ENCODE peak calls at places on chromosomes 6 and 20, in ten cellular contexts. B is activated CD4-positive, alpha-beta T cell treated with anti-CD3 and anti-CD28 coated beads, Interleukin-2, amount 50 U/mL, for 48 hours; E is HTR-8/SVneo; U is endothelial cell; N is anterior cingulate cortex; K is SW 1271; S is COLO829; R is adrenal gland; C is stimulated activated CD4-positive, alpha-beta T cell treated with anti-CD3 and anti-CD28 coated beads, TNF-alpha, amount 100 ng/mL, for 24 hours; Q is fibroblast of the aortic adventitia. Y is an unnamed sample.

GRCh38 chr20:43958626-43959025 is 44.0 kb downstream of the TOX2 start:
- DNase-seq in B (no peak), E (no peak), U (no peak), N (no peak), K (no peak), S (no peak), R (no peak), C (no peak), Q (no peak), Y (no peak)

GRCh38 chr6:2447318-2447717 is 201.9 kb upstream of the GMDS start:
- DNase-seq in B (no peak), E (no peak), U (no peak), N (no peak), K (no peak), S (no peak), R (no peak), C (no peak), Q (no peak), Y (no peak)

GRCh38 chr6:111597687-111598086 is 8.0 kb downstream of the TRAF3IP2 start:
- DNase-seq in B (no peak), E (no peak), U (no peak), N (no peak), K (no peak), S (no peak), R (peak; percentile 54), C (no peak), Q (no peak), Y (peak; percentile 63)

GRCh38 chr6:80091506-80091905 is 15.0 kb upstream of the BCKDHB start:
- DNase-seq in B (no peak), E (no peak), U (no peak), N (no peak), K (no peak), S (no peak), R (no peak), C (no peak), Q (no peak), Y (no peak)

GRCh38 chr6:166849762-166850181 is 106.6 kb downstream of the RNASET2 start:
- DNase-seq in B (no peak), E (no peak), U (no peak), N (no peak), K (no peak), S (no peak), R (no peak), C (no peak), Q (no peak), Y (no peak)

GRCh38 chr20:24969203-24970029 is 20.3 kb downstream of the CST7 start:
- DNase-seq in B (no peak), E (no peak), U (no peak), N (no peak), K (no peak), S (no peak), R (no peak), C (no peak), Q (no peak), Y (peak; percentile 42)

GRCh38 chr6:80638222-80639055 is 532.0 kb downstream of the BCKDHB start:
- DNase-seq in B (no peak), E (peak; percentile 57), U (no peak), N (no peak), K (peak; percentile 87), S (peak; percentile 70), R (peak; percentile 56), C (no peak), Q (peak; percentile 81), Y (no peak)

GRCh38 chr6:154842828-154843227 is 109.6 kb downstream of the SCAF8 start:
- DNase-seq in B (no peak), E (no peak), U (no peak), N (no peak), K (no peak), S (no peak), R (no peak), C (no peak), Q (no peak), Y (no peak)

GRCh38 chr6:34301408-34301807 is 52.6 kb upstream of the SMIM29 start:
- DNase-seq in B (no peak), E (no peak), U (no peak), N (no peak), K (no peak), S (no peak), R (peak; percentile 73), C (no peak), Q (peak; percentile 100), Y (no peak)

GRCh38 chr6:2505624-2506023 is 245.1 kb downstream of the MYLK4 start:
- DNase-seq in B (peak; percentile 7), E (no peak), U (peak; percentile 39), N (no peak), K (no peak), S (no peak), R (no peak), C (no peak), Q (no peak), Y (no peak)

GRCh38 chr20:57364451-57364850 is 13.4 kb downstream of the RAE1 start:
- DNase-seq in B (no peak), E (no peak), U (no peak), N (no peak), K (no peak), S (no peak), R (no peak), C (no peak), Q (no peak), Y (no peak)

GRCh38 chr6:107418118-107418517 is 41.2 kb downstream of the PDSS2 start:
- DNase-seq in B (no peak), E (peak; percentile 7), U (no peak), N (no peak), K (no peak), S (no peak), R (no peak), C (no peak), Q (peak; percentile 20), Y (no peak)

GRCh38 chr6:169291639-169292339 is 38.1 kb upstream of the THBS2 start:
- DNase-seq in B (no peak), E (no peak), U (no peak), N (no peak), K (no peak), S (no peak), R (no peak), C (no peak), Q (no peak), Y (no peak)

GRCh38 chr20:25339608-25340007 is 51.0 kb downstream of the ABHD12 start:
- DNase-seq in B (no peak), E (no peak), U (no peak), N (no peak), K (no peak), S (no peak), R (no peak), C (no peak), Q (no peak), Y (no peak)

GRCh38 chr6:34223964-34224940 is 12.4 kb upstream of the HMGA1 start:
- DNase-seq in B (peak; percentile 94), E (peak; percentile 95), U (peak; percentile 93), N (peak; percentile 80), K (peak; percentile 90), S (peak; percentile 97), R (peak; percentile 93), C (peak; percentile 94), Q (peak; percentile 92), Y (peak; percentile 92)

GRCh38 chr20:48648482-48649051 is 179.2 kb downstream of the PREX1 start:
- DNase-seq in B (no peak), E (no peak), U (no peak), N (no peak), K (no peak), S (no peak), R (peak; percentile 70), C (no peak), Q (no peak), Y (no peak)

GRCh38 chr6:40807484-40807883 is 220.3 kb upstream of the LRFN2 start:
- DNase-seq in B (no peak), E (no peak), U (no peak), N (no peak), K (peak; percentile 20), S (no peak), R (no peak), C (no peak), Q (no peak), Y (peak; percentile 51)

GRCh38 chr6:157964139-157964538 is 17.5 kb upstream of the SYNJ2 start:
- DNase-seq in B (no peak), E (no peak), U (no peak), N (no peak), K (no peak), S (no peak), R (no peak), C (no peak), Q (no peak), Y (no peak)

GRCh38 chr20:18665135-18665534 is 77.3 kb downstream of the DTD1 start:
- DNase-seq in B (no peak), E (no peak), U (no peak), N (no peak), K (no peak), S (no peak), R (no peak), C (no peak), Q (no peak), Y (no peak)

GRCh38 chr20:18496042-18496441 is 983 bp downstream of the RBBP9 start:
- DNase-seq in B (no peak), E (no peak), U (no peak), N (no peak), K (no peak), S (no peak), R (no peak), C (no peak), Q (no peak), Y (peak; percentile 67)

GRCh38 chr20:45253260-45253659 is 1.1 kb downstream of the SLPI start:
- DNase-seq in B (no peak), E (no peak), U (no peak), N (no peak), K (no peak), S (no peak), R (no peak), C (no peak), Q (no peak), Y (no peak)

GRCh38 chr6:80489911-80490635 is 383.6 kb downstream of the BCKDHB start:
- DNase-seq in B (no peak), E (no peak), U (no peak), N (no peak), K (no peak), S (no peak), R (no peak), C (no peak), Q (no peak), Y (no peak)

GRCh38 chr6:108653864-108654402 is 93.2 kb downstream of the FOXO3 start:
- DNase-seq in B (no peak), E (no peak), U (no peak), N (no peak), K (no peak), S (no peak), R (no peak), C (no peak), Q (peak; percentile 70), Y (peak; percentile 60)

GRCh38 chr6:169092375-169092774 is 161.3 kb downstream of the THBS2 start:
- DNase-seq in B (no peak), E (no peak), U (no peak), N (no peak), K (no peak), S (no peak), R (no peak), C (no peak), Q (peak; percentile 59), Y (no peak)

GRCh38 chr6:116450769-116451740 is 10.1 kb upstream of the CALHM6 start:
- DNase-seq in B (no peak), E (no peak), U (peak; percentile 13), N (no peak), K (no peak), S (no peak), R (no peak), C (no peak), Q (no peak), Y (no peak)

GRCh38 chr20:19633985-19634384 is 124.1 kb upstream of the RIN2 start:
- DNase-seq in B (no peak), E (no peak), U (no peak), N (no peak), K (no peak), S (peak; percentile 57), R (no peak), C (no peak), Q (no peak), Y (no peak)

GRCh38 chr6:155544677-155545076 is 89.0 kb upstream of the NOX3 start:
- DNase-seq in B (no peak), E (no peak), U (no peak), N (no peak), K (no peak), S (no peak), R (no peak), C (no peak), Q (no peak), Y (no peak)

GRCh38 chr6:134730013-134730412 is 219.9 kb downstream of the ALDH8A1 start:
- DNase-seq in B (no peak), E (no peak), U (no peak), N (no peak), K (no peak), S (no peak), R (no peak), C (no peak), Q (no peak), Y (no peak)